ENCODE peak calls at places on chromosomes 5 and 9, in four cellular contexts. One of them, this sample, is unnamed.

GRCh38 chr5:39266442-39266841 is 47.1 kb upstream of the FYB1 start:
- DNase-seq in transverse colon: peak
- DNase-seq in GM06990: no peak
- DNase-seq in brain microvascular endothelial cell: no peak
- DNase-seq in this sample: no peak

GRCh38 chr5:7261049-7261448 is 134.9 kb upstream of the ADCY2 start:
- DNase-seq in transverse colon: no peak
- DNase-seq in GM06990: no peak
- DNase-seq in brain microvascular endothelial cell: no peak
- DNase-seq in this sample: peak

GRCh38 chr5:33148076-33148501 is 292.7 kb upstream of the TARS1 start:
- DNase-seq in transverse colon: no peak
- DNase-seq in GM06990: no peak
- DNase-seq in brain microvascular endothelial cell: peak
- DNase-seq in this sample: no peak

GRCh38 chr5:39517800-39518199 is 93.0 kb upstream of the DAB2 start:
- DNase-seq in transverse colon: no peak
- DNase-seq in GM06990: no peak
- DNase-seq in brain microvascular endothelial cell: peak
- DNase-seq in this sample: no peak

GRCh38 chr9:18379073-18379811 is 94.7 kb upstream of the ADAMTSL1 start:
- DNase-seq in transverse colon: no peak
- DNase-seq in GM06990: no peak
- DNase-seq in brain microvascular endothelial cell: peak
- DNase-seq in this sample: no peak

GRCh38 chr5:15010936-15011335 is 139.4 kb upstream of the ANKH start:
- DNase-seq in transverse colon: no peak
- DNase-seq in GM06990: no peak
- DNase-seq in brain microvascular endothelial cell: no peak
- DNase-seq in this sample: no peak

GRCh38 chr9:1009101-1009707 is 32.7 kb downstream of the DMRT3 start:
- DNase-seq in transverse colon: peak
- DNase-seq in GM06990: peak
- DNase-seq in brain microvascular endothelial cell: peak
- DNase-seq in this sample: peak

GRCh38 chr5:107805166-107805565 is 134.4 kb upstream of the EFNA5 start:
- DNase-seq in transverse colon: no peak
- DNase-seq in GM06990: no peak
- DNase-seq in brain microvascular endothelial cell: no peak
- DNase-seq in this sample: no peak

GRCh38 chr9:35432076-35432475 is 57.8 kb upstream of the RUSC2 start:
- DNase-seq in transverse colon: no peak
- DNase-seq in GM06990: no peak
- DNase-seq in brain microvascular endothelial cell: no peak
- DNase-seq in this sample: no peak

GRCh38 chr5:56011835-56012234 is 17.1 kb upstream of the IL6ST start:
- DNase-seq in transverse colon: no peak
- DNase-seq in GM06990: no peak
- DNase-seq in brain microvascular endothelial cell: peak
- DNase-seq in this sample: no peak

GRCh38 chr9:68947015-68947414 is 66.9 kb downstream of the PRKACG start:
- DNase-seq in transverse colon: no peak
- DNase-seq in GM06990: no peak
- DNase-seq in brain microvascular endothelial cell: no peak
- DNase-seq in this sample: no peak

GRCh38 chr9:68950188-68950587 is 63.7 kb downstream of the PRKACG start:
- DNase-seq in transverse colon: no peak
- DNase-seq in GM06990: no peak
- DNase-seq in brain microvascular endothelial cell: no peak
- DNase-seq in this sample: no peak

GRCh38 chr9:68947842-68948569 is 65.9 kb downstream of the PRKACG start:
- DNase-seq in transverse colon: no peak
- DNase-seq in GM06990: peak
- DNase-seq in brain microvascular endothelial cell: no peak
- DNase-seq in this sample: no peak

GRCh38 chr9:68950689-68951088 is 63.2 kb downstream of the PRKACG start:
- DNase-seq in transverse colon: no peak
- DNase-seq in GM06990: no peak
- DNase-seq in brain microvascular endothelial cell: no peak
- DNase-seq in this sample: no peak

GRCh38 chr9:68949271-68950000 is 64.5 kb downstream of the PRKACG start:
- DNase-seq in transverse colon: peak
- DNase-seq in GM06990: peak
- DNase-seq in brain microvascular endothelial cell: no peak
- DNase-seq in this sample: no peak
- TF ChIP-seq CTCF in transverse colon: no peak
- TF ChIP-seq CTCF in GM06990: peak
- TF ChIP-seq CTCF in brain microvascular endothelial cell: peak
- TF ChIP-seq CTCF in this sample: peak

GRCh38 chr9:134361843-134362414 is 35.7 kb downstream of the RXRA start:
- DNase-seq in transverse colon: no peak
- DNase-seq in GM06990: no peak
- DNase-seq in brain microvascular endothelial cell: no peak
- DNase-seq in this sample: no peak

GRCh38 chr9:134359493-134360179 is 33.4 kb downstream of the RXRA start:
- DNase-seq in transverse colon: no peak
- DNase-seq in GM06990: no peak
- DNase-seq in brain microvascular endothelial cell: no peak
- DNase-seq in this sample: no peak

GRCh38 chr9:134360180-134360759 is 34.0 kb downstream of the RXRA start:
- DNase-seq in transverse colon: no peak
- DNase-seq in GM06990: no peak
- DNase-seq in brain microvascular endothelial cell: no peak
- DNase-seq in this sample: no peak

GRCh38 chr9:134360897-134361296 is 34.6 kb downstream of the RXRA start:
- DNase-seq in transverse colon: no peak
- DNase-seq in GM06990: no peak
- DNase-seq in brain microvascular endothelial cell: no peak
- DNase-seq in this sample: no peak

GRCh38 chr9:134361426-134361825 is 35.2 kb downstream of the RXRA start:
- DNase-seq in transverse colon: no peak
- DNase-seq in GM06990: no peak
- DNase-seq in brain microvascular endothelial cell: no peak
- DNase-seq in this sample: no peak
- TF ChIP-seq CTCF in transverse colon: no peak
- TF ChIP-seq CTCF in GM06990: no peak
- TF ChIP-seq CTCF in brain microvascular endothelial cell: no peak
- TF ChIP-seq CTCF in this sample: no peak

GRCh38 chr5:123089572-123089970 is 530 bp downstream of the PRDM6 start:
- DNase-seq in transverse colon: no peak
- DNase-seq in GM06990: no peak
- DNase-seq in brain microvascular endothelial cell: peak
- DNase-seq in this sample: no peak
- TF ChIP-seq CTCF in transverse colon: no peak
- TF ChIP-seq CTCF in GM06990: no peak
- TF ChIP-seq CTCF in brain microvascular endothelial cell: peak
- TF ChIP-seq CTCF in this sample: no peak

GRCh38 chr5:8585230-8586018 is 716.5 kb downstream of the MTRR start:
- DNase-seq in transverse colon: no peak
- DNase-seq in GM06990: no peak
- DNase-seq in brain microvascular endothelial cell: no peak
- DNase-seq in this sample: no peak
- TF ChIP-seq CTCF in transverse colon: no peak
- TF ChIP-seq CTCF in GM06990: no peak
- TF ChIP-seq CTCF in brain microvascular endothelial cell: peak
- TF ChIP-seq CTCF in this sample: no peak

GRCh38 chr5:36068751-36069281 is 2.1 kb upstream of the UGT3A2 start:
- DNase-seq in transverse colon: no peak
- DNase-seq in GM06990: no peak
- DNase-seq in brain microvascular endothelial cell: no peak
- DNase-seq in this sample: no peak

GRCh38 chr5:36070687-36071571 is 4.2 kb upstream of the UGT3A2 start:
- DNase-seq in transverse colon: no peak
- DNase-seq in GM06990: no peak
- DNase-seq in brain microvascular endothelial cell: no peak
- DNase-seq in this sample: no peak

GRCh38 chr5:36066001-36066539 is 612 bp downstream of the UGT3A2 start:
- DNase-seq in transverse colon: no peak
- DNase-seq in GM06990: no peak
- DNase-seq in brain microvascular endothelial cell: no peak
- DNase-seq in this sample: no peak

DNA sequence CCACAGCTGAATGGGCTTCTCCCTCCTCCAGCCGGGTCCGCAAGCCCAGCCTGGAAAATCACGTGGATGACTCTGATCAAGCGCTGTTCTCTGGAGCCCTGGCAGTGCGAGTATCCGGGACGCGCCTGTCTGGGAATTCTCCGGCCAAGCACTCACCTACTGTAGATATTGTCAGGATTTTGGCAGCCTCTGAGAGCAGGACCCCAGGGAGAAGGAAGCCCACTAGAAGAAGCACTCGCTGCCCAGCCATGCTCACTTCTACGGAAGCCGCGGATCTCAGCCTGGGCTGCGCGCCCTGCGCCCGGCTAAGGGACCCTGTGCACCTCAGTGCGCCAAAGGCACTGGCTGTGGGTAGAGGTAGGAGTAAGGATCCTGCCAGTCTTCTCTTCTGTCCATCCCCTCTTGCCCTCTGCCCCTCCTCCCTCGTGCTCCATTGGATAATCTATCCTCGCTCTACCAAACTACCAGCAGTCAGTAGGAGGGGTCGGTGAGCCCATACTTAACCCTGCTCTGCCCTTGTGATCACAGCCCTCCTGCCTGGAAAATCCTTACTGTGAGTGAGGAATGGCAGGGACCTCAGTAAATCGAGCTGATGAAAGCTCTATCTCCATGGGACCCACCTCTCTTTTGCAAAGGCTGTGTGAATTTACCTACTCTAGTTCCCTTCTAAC is at the start of gene UGT3A2:
- DNase-seq in transverse colon: no peak
- DNase-seq in GM06990: no peak
- DNase-seq in brain microvascular endothelial cell: no peak
- DNase-seq in this sample: no peak
- TF ChIP-seq CTCF in transverse colon: no peak
- TF ChIP-seq CTCF in GM06990: no peak
- TF ChIP-seq CTCF in brain microvascular endothelial cell: no peak
- TF ChIP-seq CTCF in this sample: no peak

This sample was measured in GM10248.